ENCODE peak calls at places on chromosomes 3 and 15, in seven cellular contexts. I is ACHN; L is iris pigment epithelial cell; V is GOT3; R is naive thymus-derived CD8-positive, alpha-beta T cell; U is stimulated activated CD4-positive, alpha-beta T cell treated with anti-CD3 and anti-CD28 coated beads, Interleukin-2, amount 100 ng/mL, for 4 hours; T is A549. W is an unnamed sample.

GRCh38 chr15:58748787-58749531 is 548 bp downstream of the ADAM10 start:
- DNase-seq in I (no peak), R (peak), T (peak), U (peak), V (no peak), L (peak), W (peak)

GRCh38 chr3:99678023-99678422 is 39.6 kb downstream of the COL8A1 start:
- DNase-seq in I (no peak), T (no peak), R (no peak), V (no peak), U (no peak), L (peak), W (no peak)

GRCh38 chr3:162171970-162172369 is 675.4 kb downstream of the OTOL1 start:
- DNase-seq in L (peak), I (no peak), U (no peak), V (no peak), R (no peak), T (no peak), W (no peak)

GRCh38 chr15:67290319-67290718 is 35.7 kb downstream of the IQCH start:
- DNase-seq in L (peak), U (no peak), V (no peak), I (no peak), R (no peak), T (no peak), W (no peak)

GRCh38 chr3:149377408-149378111 is at the start of gene TM4SF1:
- DNase-seq in T (peak), V (peak), R (no peak), L (peak), I (peak), U (no peak), W (no peak)

GRCh38 chr15:97504031-97504430 is 456.5 kb upstream of the ARRDC4 start:
- DNase-seq in U (no peak), I (peak), R (no peak), T (no peak), V (no peak), L (peak), W (no peak)

GRCh38 chr3:105807146-105807545 is 61.7 kb downstream of the CBLB start:
- DNase-seq in U (no peak), L (no peak), I (no peak), V (no peak), R (no peak), T (no peak), W (no peak)

GRCh38 chr15:62558640-62559039 is 393.6 kb upstream of the C2CD4B start:
- DNase-seq in V (no peak), U (no peak), T (no peak), I (no peak), R (no peak), L (no peak), W (no peak)

GRCh38 chr3:142931222-142931621 is 32.3 kb downstream of the PAQR9 start:
- DNase-seq in V (no peak), U (no peak), T (peak), I (no peak), R (peak), L (no peak), W (no peak)

GRCh38 chr15:38127306-38127731 is 125.3 kb upstream of the SPRED1 start:
- DNase-seq in R (no peak), I (no peak), U (no peak), V (no peak), T (no peak), L (peak), W (no peak)

GRCh38 chr3:169285057-169285990 is 378.2 kb downstream of the MECOM start:
- DNase-seq in R (no peak), L (no peak), U (no peak), I (no peak), V (no peak), T (no peak), W (no peak)

GRCh38 chr3:17070560-17070959 is 185.8 kb downstream of the PLCL2 start:
- DNase-seq in I (no peak), R (no peak), L (peak), T (peak), V (no peak), U (no peak), W (no peak)

GRCh38 chr3:2898591-2899353 is 211.4 kb downstream of the IL5RA start:
- DNase-seq in U (no peak), T (no peak), V (no peak), I (no peak), L (peak), R (no peak), W (no peak)